ENCODE peak calls at places on chromosomes 6 and 20, in four cellular contexts. U is NB4; I is fibroblast of mammary gland; G is CD8-positive, alpha-beta memory T cell. Z is an unnamed sample.

GRCh38 chr20:23048283-23049200 is 930 bp downstream of the THBD start:
- DNase-seq in G (no peak), U (peak; percentile 89), I (peak; percentile 44), Z (peak; percentile 17)

GRCh38 chr20:63658749-63659187 is 656 bp downstream of the RTEL1 start:
- DNase-seq in I (peak; percentile 45), G (no peak), U (peak; percentile 69), Z (no peak)

GRCh38 chr20:36676701-36677421 is 30.9 kb upstream of the SLA2 start:
- DNase-seq in G (no peak), U (no peak), I (no peak), Z (no peak)

GRCh38 chr20:57313230-57313629 is 16.4 kb upstream of the SPO11 start:
- DNase-seq in U (no peak), I (no peak), G (no peak), Z (no peak)

GRCh38 chr20:46133886-46134654 is 16.0 kb downstream of the CD40 start:
- DNase-seq in G (no peak), U (no peak), I (no peak), Z (no peak)

GRCh38 chr6:149907317-149907716 is 9.4 kb upstream of the RAET1E start:
- DNase-seq in G (no peak), U (no peak), I (no peak), Z (no peak)

GRCh38 chr6:143773503-143773902 is 69.6 kb upstream of the LTV1 start:
- DNase-seq in I (peak; percentile 10), G (no peak), U (no peak), Z (no peak)

GRCh38 chr6:137919837-137920304 is 52.8 kb downstream of the TNFAIP3 start:
- DNase-seq in U (no peak), I (no peak), G (no peak), Z (no peak)

GRCh38 chr6:167685654-167686053 is 141.1 kb upstream of the AFDN start:
- DNase-seq in U (no peak), I (no peak), G (no peak), Z (no peak)

GRCh38 chr20:49381558-49382493 is 100.6 kb downstream of the KCNB1 start:
- DNase-seq in I (peak; percentile 59), G (no peak), U (no peak), Z (peak; percentile 91)

GRCh38 chr6:158764188-158764849 is 54.8 kb downstream of the EZR start:
- DNase-seq in U (no peak), G (no peak), I (no peak), Z (no peak)

GRCh38 chr6:154683756-154684523 is 49.3 kb upstream of the SCAF8 start:
- DNase-seq in I (peak; percentile 42), U (peak; percentile 54), G (no peak), Z (no peak)

GRCh38 chr6:91438570-91438969 is 851.7 kb upstream of the MAP3K7 start:
- DNase-seq in U (no peak), I (no peak), G (no peak), Z (no peak)

GRCh38 chr6:57313009-57313408 is 4.4 kb upstream of the PRIM2 start:
- DNase-seq in U (no peak), G (no peak), I (no peak), Z (no peak)

GRCh38 chr6:83096791-83097190 is 29.3 kb downstream of the DOP1A start:
- DNase-seq in G (no peak), U (no peak), I (no peak), Z (no peak)

GRCh38 chr6:4665489-4666417 is 110.5 kb upstream of the CDYL start:
- DNase-seq in U (no peak), I (peak; percentile 40), G (no peak), Z (no peak)

GRCh38 chr6:165726290-165726875 is 63.3 kb upstream of the PDE10A start:
- DNase-seq in I (no peak), U (no peak), G (no peak), Z (no peak)

GRCh38 chr6:167660944-167661343 is 165.8 kb upstream of the AFDN start:
- DNase-seq in U (no peak), I (no peak), G (no peak), Z (no peak)

GRCh38 chr6:37988131-37988530 is 168.6 kb downstream of the ZFAND3 start:
- DNase-seq in I (peak; percentile 39), U (no peak), G (no peak), Z (no peak)

GRCh38 chr6:70310063-70310694 is 7.3 kb upstream of the COL9A1 start:
- DNase-seq in U (peak; percentile 57), G (no peak), I (peak; percentile 61), Z (peak; percentile 23)

GRCh38 chr6:53011993-53012392 is 16.9 kb upstream of the GSTA4 start:
- DNase-seq in I (peak; percentile 22), U (no peak), G (no peak), Z (no peak)

GRCh38 chr6:111573118-111573883 is 32.4 kb downstream of the TRAF3IP2 start:
- DNase-seq in I (peak; percentile 81), G (no peak), U (no peak), Z (peak; percentile 78)

GRCh38 chr20:40687384-40688128 is 1.5 kb downstream of the MAFB start:
- DNase-seq in I (peak; percentile 16), U (no peak), G (no peak), Z (peak; percentile 81)

GRCh38 chr20:1588869-1589460 is 30.8 kb downstream of the SIRPB1 start:
- DNase-seq in U (no peak), G (no peak), I (no peak), Z (no peak)

GRCh38 chr6:106360410-106360988 is at the start of gene CRYBG1:
- DNase-seq in G (peak; percentile 71), I (peak; percentile 8), U (peak; percentile 56), Z (peak; percentile 84)

GRCh38 chr20:58651548-58651822 is 402 bp downstream of the STX16 start:
- DNase-seq in I (no peak), U (no peak), G (no peak), Z (no peak)

GRCh38 chr6:3960754-3961361 is 111.7 kb downstream of the FAM50B start:
- DNase-seq in U (no peak), G (no peak), I (no peak), Z (no peak)

GRCh38 chr6:46983007-46983411 is 59.1 kb downstream of the ADGRF1 start:
- DNase-seq in I (no peak), G (no peak), U (no peak), Z (peak; percentile 6)

GRCh38 chr6:169689247-169689646 is 12.6 kb downstream of the WDR27 start:
- DNase-seq in G (no peak), I (peak; percentile 96), U (no peak), Z (no peak)

GRCh38 chr20:1264727-1265126 is 1.4 kb upstream of the SNPH start:
- DNase-seq in G (no peak), U (no peak), I (no peak), Z (no peak)

GRCh38 chr6:1325471-1326309 is 13.8 kb downstream of the FOXQ1 start:
- DNase-seq in U (peak; percentile 90), I (peak; percentile 77), G (no peak), Z (no peak)

GRCh38 chr20:50138479-50139393 is 14.8 kb downstream of the PEDS1 start:
- DNase-seq in I (no peak), U (no peak), G (no peak), Z (no peak)

GRCh38 chr6:140777780-140778179 is 1354.9 kb upstream of the GJE1 start:
- DNase-seq in I (no peak), U (no peak), G (no peak), Z (no peak)

GRCh38 chr6:4864534-4864933 is 88.3 kb downstream of the CDYL start:
- DNase-seq in G (no peak), I (no peak), U (peak; percentile 75), Z (no peak)

GRCh38 chr6:142903806-142904205 is 41.2 kb downstream of the HIVEP2 start:
- DNase-seq in I (peak; percentile 53), U (peak; percentile 37), G (peak; percentile 20), Z (no peak)

GRCh38 chr6:31366693-31367470 is 9.9 kb upstream of the HLA-B start:
- DNase-seq in I (peak; percentile 87), G (peak; percentile 83), U (peak; percentile 87), Z (peak; percentile 87)
- H3K4me3 ChIP-seq in I (no peak overlapping the region), G (peak overlapping the region; percentile 63), U (no peak overlapping the region), Z (peak overlapping the region; percentile 17)

GRCh38 chr6:152981219-152981618 is 1.6 kb downstream of the FBXO5 start:
- DNase-seq in I (no peak), U (no peak), G (no peak), Z (no peak)
- H3K4me3 ChIP-seq in I (peak overlapping the region; percentile 92), U (peak overlapping the region; percentile 87), G (no peak overlapping the region), Z (no peak overlapping the region)

GRCh38 chr20:32473231-32474008 is 111.7 kb downstream of the NOL4L start:
- DNase-seq in U (no peak), G (no peak), I (no peak), Z (no peak)

GRCh38 chr20:32472581-32473207 is 112.4 kb downstream of the NOL4L start:
- DNase-seq in I (no peak), G (no peak), U (no peak), Z (no peak)

GRCh38 chr20:32474717-32474966 is 110.5 kb downstream of the NOL4L start:
- DNase-seq in U (no peak), I (no peak), G (no peak), Z (no peak)

GRCh38 chr20:32474967-32475819 is 109.9 kb downstream of the NOL4L start:
- DNase-seq in G (no peak), I (peak; percentile 93), U (no peak), Z (peak; percentile 76)

DNA sequence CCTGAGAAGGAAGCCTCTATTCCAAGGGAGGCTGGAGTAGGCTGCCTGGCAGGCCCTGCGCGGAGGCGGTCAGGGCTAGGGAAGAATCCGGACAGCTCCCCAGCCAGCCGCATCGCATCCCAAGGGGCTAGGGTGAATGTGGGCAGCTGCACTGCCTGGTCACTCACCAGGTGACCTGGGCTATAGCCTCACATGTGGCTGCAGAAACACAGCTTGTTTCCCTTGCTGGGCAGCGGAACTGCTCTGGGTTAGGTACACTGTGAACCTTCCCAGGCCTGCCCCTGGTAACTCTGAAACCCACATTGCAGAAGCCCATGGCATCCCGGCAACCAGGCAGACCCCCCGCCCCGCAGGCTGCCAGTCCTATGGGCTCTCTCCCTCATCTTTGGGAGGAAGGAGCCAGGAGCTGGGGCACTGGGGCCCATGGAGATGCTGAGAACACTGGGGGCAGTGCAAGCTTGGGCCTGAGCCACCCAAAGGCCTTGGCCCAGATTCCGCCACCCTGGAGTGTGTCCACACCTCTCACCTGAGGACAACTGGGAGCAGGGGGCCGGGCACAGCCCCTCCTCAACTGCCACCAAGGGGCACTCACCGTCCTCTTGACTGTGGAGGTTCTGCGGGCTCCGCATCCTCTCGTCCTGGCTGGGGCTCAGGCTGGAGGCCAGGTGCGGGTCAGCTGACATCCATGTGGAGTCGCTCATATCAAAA is 111.0 kb downstream of the NOL4L start:
- DNase-seq in U (no peak), I (peak; percentile 35), G (no peak), Z (no peak)
- H3K4me3 ChIP-seq in U (no peak overlapping the region), I (peak overlapping the region; percentile 51), G (no peak overlapping the region), Z (peak overlapping the region; percentile 21)

GRCh38 chr6:50720623-50721022 is 7.3 kb downstream of the TFAP2D start:
- DNase-seq in I (peak; percentile 4), G (no peak), U (peak; percentile 26), Z (no peak)

GRCh38 chr6:50718566-50718965 is 5.2 kb downstream of the TFAP2D start:
- DNase-seq in I (no peak), U (no peak), G (no peak), Z (no peak)

GRCh38 chr6:50721978-50722377 is 8.7 kb downstream of the TFAP2D start:
- DNase-seq in I (no peak), G (no peak), U (no peak), Z (no peak)

GRCh38 chr6:50722829-50723562 is 9.7 kb downstream of the TFAP2D start:
- DNase-seq in U (no peak), G (no peak), I (no peak), Z (no peak)

GRCh38 chr6:50724381-50725124 is 11.2 kb downstream of the TFAP2D start:
- DNase-seq in I (no peak), U (no peak), G (no peak), Z (no peak)
- H3K4me3 ChIP-seq in I (no peak overlapping the region), U (no peak overlapping the region), G (no peak overlapping the region), Z (no peak overlapping the region)

Z was measured in prostate gland.